ENCODE peak calls at places on chromosomes 3 and 15, in ten cellular contexts. U is T follicular helper cell; J is retina; Y is stimulated activated CD4-positive, alpha-beta T cell treated with anti-CD3 and anti-CD28 coated beads, Interleukin-1b, Interleukin-23, amount 100 ng/mL, for 4 hours; X is nephron progenitor cell; S is NCI-H460; B is H54; O is T-helper 17 cell; A is fibroblast of the aortic adventitia; E is amniotic epithelial cell. D is an unnamed sample.

GRCh38 chr15:68223171-68223570 is 6.4 kb downstream of the CLN6 start:
- DNase-seq in U (no peak), J (no peak), Y (no peak), X (no peak), S (no peak), B (no peak), O (no peak), A (no peak), E (no peak), D (no peak)

GRCh38 chr15:85963262-85963760 is 116.4 kb upstream of the AGBL1 start:
- DNase-seq in U (no peak), J (no peak), Y (no peak), X (no peak), S (no peak), B (no peak), O (no peak), A (no peak), E (no peak), D (no peak)

GRCh38 chr15:26032162-26032846 is 169.2 kb upstream of the ATP10A start:
- DNase-seq in U (no peak), J (no peak), Y (no peak), X (no peak), S (no peak), B (no peak), O (no peak), A (no peak), E (no peak), D (no peak)

GRCh38 chr3:198092276-198092675 is 132.3 kb downstream of the LMLN start:
- DNase-seq in U (no peak), J (no peak), Y (no peak), X (no peak), S (no peak), B (no peak), O (no peak), A (no peak), E (no peak), D (no peak)

GRCh38 chr3:46899151-46900006 is 21.9 kb downstream of the PTH1R start:
- DNase-seq in U (no peak), J (no peak), Y (no peak), X (no peak), S (no peak), B (no peak), O (peak; percentile 7), A (no peak), E (no peak), D (no peak)

GRCh38 chr15:84657748-84658079 is 285 bp downstream of the NMB start:
- DNase-seq in U (no peak), J (no peak), Y (no peak), X (no peak), S (no peak), B (no peak), O (no peak), A (no peak), E (no peak), D (no peak)

GRCh38 chr3:110126065-110126464 is 788.7 kb upstream of the DPPA4 start:
- DNase-seq in U (no peak), J (no peak), Y (no peak), X (no peak), S (no peak), B (no peak), O (no peak), A (no peak), E (peak; percentile 3), D (no peak)

GRCh38 chr3:197406266-197406665 is 107.9 kb upstream of the DLG1 start:
- DNase-seq in U (no peak), J (no peak), Y (no peak), X (no peak), S (no peak), B (no peak), O (no peak), A (no peak), E (no peak), D (peak; percentile 16)

GRCh38 chr3:128549283-128550112 is 56.5 kb upstream of the GATA2 start:
- DNase-seq in U (no peak), J (no peak), Y (no peak), X (no peak), S (no peak), B (peak; percentile 59), O (no peak), A (peak; percentile 90), E (peak; percentile 82), D (peak; percentile 71)

GRCh38 chr15:60520041-60520824 is 41.3 kb upstream of the ICE2 start:
- DNase-seq in U (no peak), J (no peak), Y (no peak), X (no peak), S (no peak), B (no peak), O (no peak), A (no peak), E (peak; percentile 29), D (no peak)

GRCh38 chr3:172512363-172512762 is 10.9 kb downstream of the TNFSF10 start:
- DNase-seq in U (peak; percentile 17), J (no peak), Y (peak; percentile 31), X (no peak), S (no peak), B (no peak), O (peak; percentile 30), A (peak; percentile 62), E (peak; percentile 90), D (no peak)

GRCh38 chr3:27914199-27914598 is 192.1 kb upstream of the EOMES start:
- DNase-seq in U (no peak), J (no peak), Y (no peak), X (no peak), S (no peak), B (no peak), O (no peak), A (no peak), E (no peak), D (no peak)

GRCh38 chr3:45120615-45121158 is 25.5 kb downstream of the CDCP1 start:
- DNase-seq in U (no peak), J (no peak), Y (no peak), X (no peak), S (no peak), B (no peak), O (no peak), A (no peak), E (no peak), D (no peak)

GRCh38 chr3:7581831-7582230 is 720.9 kb downstream of the GRM7 start:
- DNase-seq in U (no peak), J (no peak), Y (no peak), X (no peak), S (no peak), B (no peak), O (no peak), A (no peak), E (peak; percentile 1), D (no peak)

GRCh38 chr3:134709563-134710312 is 58.9 kb upstream of the KY start:
- DNase-seq in U (no peak), J (no peak), Y (no peak), X (peak; percentile 4), S (no peak), B (no peak), O (no peak), A (peak; percentile 83), E (peak; percentile 2), D (peak; percentile 49)

GRCh38 chr3:184741259-184741556 is 29.3 kb upstream of the MAGEF1 start:
- DNase-seq in U (no peak), J (no peak), Y (no peak), X (no peak), S (no peak), B (no peak), O (no peak), A (no peak), E (no peak), D (no peak)

GRCh38 chr15:70127797-70128756 is 30.4 kb upstream of the TLE3 start:
- DNase-seq in U (no peak), J (no peak), Y (no peak), X (no peak), S (no peak), B (no peak), O (no peak), A (no peak), E (no peak), D (no peak)

GRCh38 chr15:76168237-76168984 is 108.6 kb downstream of the TMEM266 start:
- DNase-seq in U (no peak), J (no peak), Y (no peak), X (no peak), S (no peak), B (no peak), O (no peak), A (no peak), E (no peak), D (no peak)

GRCh38 chr3:158640646-158641045 is 3.7 kb upstream of the GFM1 start:
- DNase-seq in U (no peak), J (no peak), Y (no peak), X (no peak), S (no peak), B (no peak), O (no peak), A (no peak), E (no peak), D (no peak)

GRCh38 chr3:8441969-8442559 is 59.6 kb upstream of the LMCD1 start:
- DNase-seq in U (no peak), J (peak; percentile 71), Y (no peak), X (peak; percentile 36), S (peak; percentile 63), B (peak; percentile 74), O (no peak), A (peak; percentile 91), E (peak; percentile 77), D (peak; percentile 90)

GRCh38 chr15:101176625-101177024 is 75.2 kb downstream of the CHSY1 start:
- DNase-seq in U (no peak), J (no peak), Y (no peak), X (no peak), S (no peak), B (no peak), O (no peak), A (peak; percentile 84), E (peak; percentile 73), D (no peak)

GRCh38 chr3:54243262-54243931 is 121.0 kb downstream of the CACNA2D3 start:
- DNase-seq in U (no peak), J (no peak), Y (no peak), X (no peak), S (peak; percentile 17), B (peak; percentile 26), O (no peak), A (no peak), E (no peak), D (no peak)

GRCh38 chr3:154850921-154851320 is 229.2 kb upstream of the MME start:
- DNase-seq in U (no peak), J (no peak), Y (no peak), X (no peak), S (no peak), B (no peak), O (no peak), A (no peak), E (no peak), D (no peak)

GRCh38 chr15:59611277-59612260 is at the start of gene GCNT3:
- DNase-seq in U (no peak), J (no peak), Y (no peak), X (no peak), S (peak; percentile 5), B (peak; percentile 20), O (no peak), A (peak; percentile 49), E (peak; percentile 60), D (peak; percentile 67)

GRCh38 chr15:40984963-40985362 is 31.7 kb downstream of the CHAC1 start:
- DNase-seq in U (no peak), J (no peak), Y (no peak), X (no peak), S (no peak), B (peak; percentile 82), O (no peak), A (peak; percentile 69), E (peak; percentile 93), D (no peak)

GRCh38 chr3:68705695-68706429 is 226.5 kb downstream of the TAFA4 start:
- DNase-seq in U (no peak), J (no peak), Y (no peak), X (no peak), S (no peak), B (no peak), O (no peak), A (no peak), E (peak; percentile 21), D (no peak)

GRCh38 chr15:38398134-38398533 is 55.8 kb upstream of the FAM98B start:
- DNase-seq in U (no peak), J (no peak), Y (no peak), X (no peak), S (no peak), B (peak; percentile 41), O (no peak), A (peak; percentile 93), E (peak; percentile 100), D (no peak)

GRCh38 chr3:12750223-12750622 is 8.8 kb downstream of the TMEM40 start:
- DNase-seq in U (no peak), J (no peak), Y (no peak), X (no peak), S (peak; percentile 55), B (peak; percentile 47), O (no peak), A (peak; percentile 85), E (peak; percentile 81), D (no peak)